ENCODE peak calls at places on chromosomes 12 and 14, in five cellular contexts. L is HCT116, U is suprapubic skin, O is breast epithelium, V is HepG2. Z is an unnamed sample.

GRCh38 chr12:123149088-123149827 is 1.6 kb downstream of the PITPNM2 start:
- DNase-seq in L (no peak), U (peak; percentile 79), O (no peak), V (no peak), Z (peak; percentile 84)

GRCh38 chr14:24132061-24132685 is 1.7 kb downstream of the FITM1 start:
- DNase-seq in L (no peak), U (no peak), O (peak; percentile 70), V (no peak), Z (no peak)

GRCh38 chr12:68792952-68793351 is 15.0 kb upstream of the MDM2 start:
- DNase-seq in L (peak; percentile 59), U (no peak), O (no peak), V (peak; percentile 70), Z (no peak)

GRCh38 chr14:92310776-92311375 is 12.1 kb upstream of the SLC24A4 start:
- DNase-seq in L (no peak), U (no peak), O (no peak), V (no peak), Z (no peak)

GRCh38 chr14:81677736-81678135 is 144.1 kb upstream of the SEL1L start:
- DNase-seq in L (no peak), U (no peak), O (no peak), V (no peak), Z (no peak)

GRCh38 chr12:47097276-47097896 is 17.6 kb upstream of the AMIGO2 start:
- DNase-seq in L (no peak), U (no peak), O (no peak), V (no peak), Z (no peak)

GRCh38 chr14:56810850-56811595 is 744 bp upstream of the OTX2 start:
- DNase-seq in L (no peak), U (no peak), O (no peak), V (no peak), Z (no peak)

GRCh38 chr14:105165134-105165704 is 3.4 kb downstream of the JAG2 start:
- DNase-seq in L (no peak), U (no peak), O (no peak), V (no peak), Z (no peak)

GRCh38 chr12:53268009-53268636 is at the start of gene ESPL1:
- DNase-seq in L (peak; percentile 38), U (no peak), O (peak; percentile 41), V (peak; percentile 65), Z (no peak)

GRCh38 chr12:2877047-2877958 is at the start of the genes FOXM1 and RHNO1:
- DNase-seq in L (peak; percentile 60), U (peak; percentile 96), O (peak; percentile 84), V (peak; percentile 78), Z (no peak)
- TF ChIP-seq POLR2A in L (peak; percentile 51), U (no peak), O (peak; percentile 70), V (peak; percentile 61), Z (no peak)

GRCh38 chr14:102524451-102525212 is 15.1 kb upstream of the ANKRD9 start:
- DNase-seq in L (peak; percentile 98), U (peak; percentile 99), O (peak; percentile 95), V (peak; percentile 96), Z (peak; percentile 99)
- TF ChIP-seq POLR2AphosphoS5 in L (peak; percentile 96), U (no peak), O (peak; percentile 63), V (peak; percentile 90), Z (peak; percentile 84)

GRCh38 chr14:22561661-22562579 is 27.1 kb downstream of the DAD1 start:
- DNase-seq in L (no peak), U (no peak), O (no peak), V (peak; percentile 60), Z (no peak)
- H3K27ac ChIP-seq in L (no peak overlapping the region), U (no peak overlapping the region), O (no peak overlapping the region), V (peak overlapping the region; percentile 49), Z (peak overlapping the region; percentile 25)

DNA sequence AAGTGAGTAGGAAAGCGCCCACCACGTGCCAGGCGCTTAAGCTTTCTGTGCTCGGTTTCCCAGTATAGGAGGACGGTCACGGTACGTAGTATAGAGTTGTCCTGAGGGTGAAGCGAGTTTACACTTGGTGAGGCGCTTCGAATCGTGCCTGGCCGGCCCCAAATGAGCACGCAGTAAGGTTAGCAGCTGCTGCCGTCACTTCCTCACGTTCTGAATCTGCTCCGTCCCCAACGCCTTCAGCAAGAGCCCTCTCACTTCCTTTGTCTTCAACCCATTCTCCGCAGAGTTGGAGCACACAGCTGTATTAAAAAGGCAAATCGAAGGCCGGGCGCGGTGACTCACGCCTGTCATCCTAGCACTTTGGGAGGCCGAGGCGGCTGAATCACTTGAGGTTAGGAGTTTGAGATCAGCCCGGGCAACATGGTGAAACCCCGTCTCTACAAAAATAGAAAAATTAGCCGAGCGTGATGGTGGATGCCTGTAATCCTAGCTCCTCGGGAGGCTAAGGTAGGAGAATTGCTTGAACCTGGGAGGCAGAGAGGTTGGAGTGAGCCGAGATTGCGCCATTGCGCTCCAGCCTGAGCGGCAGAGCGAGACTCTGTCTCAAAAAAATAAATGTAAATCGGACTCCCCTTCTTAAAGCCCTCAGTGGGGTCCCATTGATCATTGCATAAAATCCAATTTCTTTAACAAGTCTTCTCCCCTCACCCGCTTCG is 725 bp downstream of the TDP1 start:
- DNase-seq in L (peak; percentile 22), U (peak; percentile 82), O (peak; percentile 43), V (peak; percentile 46), Z (no peak)
- TF ChIP-seq POLR2A in L (no peak), U (no peak), O (no peak), V (no peak), Z (no peak)

GRCh38 chr12:7188557-7189397 is 709 bp upstream of the PEX5 start:
- DNase-seq in L (peak; percentile 60), U (no peak), O (peak; percentile 57), V (peak; percentile 64), Z (peak; percentile 89)

GRCh38 chr12:7190268-7191055 is 976 bp downstream of the PEX5 start:
- DNase-seq in L (no peak), U (no peak), O (peak; percentile 25), V (peak; percentile 12), Z (peak; percentile 89)

DNA sequence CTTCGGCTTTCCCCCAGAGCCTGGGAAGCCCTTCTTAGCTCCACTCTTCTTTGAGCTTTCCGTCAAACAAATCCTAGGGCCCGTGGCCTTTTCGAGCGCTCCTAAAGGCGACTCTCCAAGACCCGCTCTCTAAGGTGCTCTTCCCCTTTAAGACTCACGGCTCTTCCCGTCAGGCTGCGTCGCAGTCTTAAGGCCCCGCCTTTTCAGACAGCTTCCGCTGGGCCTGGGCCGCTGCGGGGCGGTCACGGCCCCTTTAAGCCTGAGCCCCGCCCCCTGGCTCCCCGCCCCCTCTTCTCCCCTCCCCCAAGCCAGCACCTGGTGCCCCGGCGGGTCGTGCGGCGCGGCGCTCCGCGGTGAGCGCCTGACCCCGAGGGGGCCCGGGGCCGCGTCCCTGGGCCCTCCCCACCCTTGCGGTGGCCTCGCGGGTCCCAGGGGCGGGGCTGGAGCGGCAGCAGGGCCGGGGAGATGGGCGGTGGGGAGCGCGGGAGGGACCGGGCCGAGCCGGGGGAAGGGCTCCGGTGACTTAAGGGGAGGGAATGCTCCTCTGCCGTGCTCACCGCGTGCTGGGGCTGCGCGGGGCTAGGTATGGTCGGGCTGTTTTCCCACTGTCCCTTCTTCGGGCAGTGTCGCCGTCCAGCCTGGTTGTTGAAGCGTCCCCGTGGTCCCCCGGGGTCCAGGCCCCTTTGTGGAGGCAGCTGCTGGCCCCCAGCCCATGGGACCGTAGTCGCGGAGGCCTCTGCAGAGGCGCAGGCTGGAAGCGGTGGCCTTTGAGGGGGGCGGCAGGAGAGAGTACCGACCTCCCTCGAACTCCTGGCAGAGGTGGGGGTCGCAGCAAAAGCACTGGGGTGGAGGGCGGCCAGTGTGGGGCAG is at the start of gene PEX5:
- DNase-seq in L (peak; percentile 90), U (peak; percentile 90), O (peak; percentile 83), V (peak; percentile 83), Z (peak; percentile 93)
- TF ChIP-seq POLR2AphosphoS5 in L (peak; percentile 60), U (no peak), O (peak; percentile 59), V (no peak), Z (no peak)

GRCh38 chr12:50047693-50048250 is 9.6 kb upstream of the ASIC1 start:
- DNase-seq in L (no peak), U (no peak), O (no peak), V (no peak), Z (no peak)
- H3K27ac ChIP-seq in L (no peak overlapping the region), U (no peak overlapping the region), O (no peak overlapping the region), V (no peak overlapping the region), Z (no peak overlapping the region)

GRCh38 chr12:22882559-22882958 is 257.6 kb downstream of the ETNK1 start:
- DNase-seq in L (no peak), U (no peak), O (no peak), V (no peak), Z (no peak)

GRCh38 chr12:22879203-22879602 is 254.2 kb downstream of the ETNK1 start:
- DNase-seq in L (no peak), U (no peak), O (no peak), V (no peak), Z (no peak)

GRCh38 chr12:22880331-22880730 is 255.4 kb downstream of the ETNK1 start:
- DNase-seq in L (no peak), U (no peak), O (no peak), V (no peak), Z (no peak)

GRCh38 chr12:22881878-22882277 is 256.9 kb downstream of the ETNK1 start:
- DNase-seq in L (no peak), U (no peak), O (no peak), V (no peak), Z (no peak)

GRCh38 chr12:22880810-22881209 is 255.8 kb downstream of the ETNK1 start:
- DNase-seq in L (no peak), U (no peak), O (no peak), V (no peak), Z (no peak)
- TF ChIP-seq POLR2A in L (no peak), U (no peak), O (no peak), V (no peak), Z (no peak)

GRCh38 chr12:110349096-110349495 is 54.4 kb downstream of the ANAPC7 start:
- DNase-seq in L (no peak), U (no peak), O (no peak), V (no peak), Z (no peak)
- TF ChIP-seq POLR2AphosphoS5 in L (no peak), U (no peak), O (no peak), V (no peak), Z (peak; percentile 19)

Z was measured in vagina.